ENCODE peak calls at places on chromosomes 3 and 15, in six cellular contexts. Z is GM10248, J is bronchial epithelial cell, W is breast epithelium, C is lower lobe of right lung, Q is nephron progenitor cell. S is an unnamed sample.

GRCh38 chr15:81275711-81276417 is 48.1 kb downstream of the STARD5 start:
- DNase-seq in Z (no peak), J (no peak), W (no peak), C (no peak), Q (no peak), S (no peak)

GRCh38 chr15:91516866-91517265 is 336.6 kb upstream of the SLCO3A1 start:
- DNase-seq in Z (no peak), J (no peak), W (no peak), C (no peak), Q (no peak), S (no peak)

GRCh38 chr3:188449421-188449820 is 295.5 kb downstream of the LPP start:
- DNase-seq in Z (no peak), J (no peak), W (no peak), C (no peak), Q (no peak), S (no peak)

GRCh38 chr3:88032245-88032644 is 26.6 kb downstream of the CGGBP1 start:
- DNase-seq in Z (no peak), J (no peak), W (no peak), C (no peak), Q (no peak), S (no peak)

GRCh38 chr3:105997800-105998526 is 129.2 kb upstream of the CBLB start:
- DNase-seq in Z (no peak), J (peak; percentile 99), W (no peak), C (peak; percentile 50), Q (no peak), S (no peak)

GRCh38 chr3:16474920-16475319 is 38.6 kb downstream of the RFTN1 start:
- DNase-seq in Z (no peak), J (no peak), W (no peak), C (no peak), Q (no peak), S (no peak)

GRCh38 chr3:11954312-11954934 is 49.8 kb upstream of the SYN2 start:
- DNase-seq in Z (no peak), J (peak; percentile 30), W (no peak), C (no peak), Q (no peak), S (no peak)

GRCh38 chr3:177778633-177779032 is 581.4 kb upstream of the TBL1XR1 start:
- DNase-seq in Z (no peak), J (no peak), W (no peak), C (no peak), Q (no peak), S (no peak)

GRCh38 chr3:108180214-108180613 is 42.0 kb downstream of the IFT57 start:
- DNase-seq in Z (no peak), J (peak; percentile 43), W (no peak), C (no peak), Q (no peak), S (no peak)

GRCh38 chr3:99012051-99012450 is 110.6 kb upstream of the DCBLD2 start:
- DNase-seq in Z (peak; percentile 37), J (no peak), W (no peak), C (no peak), Q (peak; percentile 4), S (no peak)

GRCh38 chr3:133833880-133834620 is 28.4 kb downstream of the SRPRB start:
- DNase-seq in Z (no peak), J (no peak), W (no peak), C (no peak), Q (no peak), S (no peak)

GRCh38 chr3:152623286-152623685 is 211.6 kb upstream of the P2RY1 start:
- DNase-seq in Z (no peak), J (no peak), W (no peak), C (no peak), Q (no peak), S (no peak)

GRCh38 chr15:92907229-92907628 is 7.1 kb downstream of the CHD2 start:
- DNase-seq in Z (no peak), J (peak; percentile 45), W (no peak), C (no peak), Q (no peak), S (no peak)

GRCh38 chr3:130834476-130834875 is 59.4 kb upstream of the ATP2C1 start:
- DNase-seq in Z (no peak), J (peak; percentile 57), W (no peak), C (no peak), Q (no peak), S (no peak)

GRCh38 chr15:28936481-28936881 is 50.7 kb downstream of the APBA2 start:
- DNase-seq in Z (no peak), J (no peak), W (no peak), C (no peak), Q (no peak), S (no peak)

GRCh38 chr3:8450618-8451017 is 51.0 kb upstream of the LMCD1 start:
- DNase-seq in Z (no peak), J (no peak), W (no peak), C (no peak), Q (no peak), S (no peak)
- TF ChIP-seq CTCF in Z (no peak), J (no peak), W (no peak), C (no peak), Q (no peak), S (no peak)

GRCh38 chr15:96542130-96542770 is 211.8 kb downstream of the NR2F2 start:
- DNase-seq in Z (no peak), J (no peak), W (no peak), C (no peak), Q (no peak), S (no peak)
- TF ChIP-seq CTCF in Z (no peak), J (no peak), W (no peak), C (no peak), Q (no peak), S (no peak)

DNA sequence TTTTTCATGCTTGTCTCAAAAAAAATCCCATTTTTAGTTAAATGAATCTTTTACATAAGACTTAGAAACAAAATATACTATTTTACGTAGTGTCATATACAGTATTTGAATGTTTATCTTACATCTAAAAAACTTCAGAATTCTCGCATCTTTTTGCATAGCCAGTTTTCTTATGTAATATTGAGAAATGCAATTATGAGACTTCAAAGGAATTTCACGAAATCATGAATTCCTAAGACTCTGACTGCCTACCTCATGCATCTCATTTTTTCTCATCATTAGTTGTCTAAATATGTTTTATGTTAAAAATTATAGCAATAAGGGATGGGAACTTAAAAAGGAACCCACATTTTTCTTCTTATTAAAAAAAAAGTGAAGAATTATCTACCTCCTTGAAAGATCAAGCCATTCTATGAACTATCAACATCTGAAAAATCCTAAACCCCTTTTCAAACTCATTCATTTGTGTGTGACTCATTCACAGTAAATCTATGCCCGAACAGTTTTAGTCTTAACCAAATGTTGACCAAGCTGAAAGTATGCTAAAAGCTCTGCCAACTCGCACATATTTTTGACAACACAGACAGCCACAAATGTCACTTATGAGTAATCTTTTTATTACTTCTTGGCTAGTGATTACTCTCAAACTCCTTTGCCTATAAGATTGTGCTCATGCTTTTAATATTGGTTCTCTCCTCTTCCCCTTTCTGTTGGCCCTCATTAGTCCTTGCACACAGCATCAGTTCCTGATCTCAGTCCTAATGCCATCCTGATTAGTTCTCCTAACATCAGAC is 115.9 kb downstream of the DCLK3 start:
- DNase-seq in Z (no peak), J (peak; percentile 88), W (no peak), C (no peak), Q (no peak), S (no peak)
- TF ChIP-seq CTCF in Z (no peak), J (no peak), W (no peak), C (no peak), Q (no peak), S (no peak)

GRCh38 chr3:94069242-94069813 is 6.5 kb downstream of the NSUN3 start:
- DNase-seq in Z (no peak), J (peak; percentile 27), W (no peak), C (no peak), Q (no peak), S (no peak)
- TF ChIP-seq CTCF in Z (peak; percentile 45), J (peak; percentile 28), W (peak; percentile 50), C (peak; percentile 63), Q (peak; percentile 56), S (peak; percentile 74)

GRCh38 chr15:57640935-57641682 is 49.4 kb downstream of the MYZAP start:
- DNase-seq in Z (peak; percentile 29), J (peak; percentile 30), W (no peak), C (no peak), Q (peak; percentile 30), S (no peak)
- TF ChIP-seq CTCF in Z (peak; percentile 25), J (peak; percentile 35), W (peak; percentile 21), C (peak; percentile 6), Q (peak; percentile 43), S (peak; percentile 43)

DNA sequence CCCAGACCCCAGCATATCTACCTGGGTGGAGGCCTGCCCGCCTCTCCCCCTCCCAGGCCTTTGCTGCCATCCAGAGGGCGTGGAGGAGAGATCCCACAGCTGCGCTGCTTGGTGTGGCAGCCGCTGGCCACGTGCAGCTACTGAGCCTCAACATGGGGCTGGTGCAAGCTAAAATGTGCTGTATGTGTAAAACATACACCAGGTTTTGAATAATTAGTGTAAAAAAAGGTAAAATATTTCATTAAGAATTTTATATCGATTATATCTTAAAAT is 95.8 kb downstream of the SEC22A start:
- DNase-seq in Z (no peak), J (no peak), W (peak; percentile 19), C (no peak), Q (no peak), S (no peak)
- TF ChIP-seq CTCF in Z (no peak), J (no peak), W (no peak), C (no peak), Q (no peak), S (no peak)

S was measured in mesothelial cell of epicardium.